ENCODE peak calls at places on chromosomes 12 and 14, in five cellular contexts. One of them, this sample, is unnamed.
A peak's percentile ranks its signal among the peaks of the same experiment; 100 is the strongest.

GRCh38 chr14:99195602-99196309 is 76.2 kb downstream of the BCL11B start:
- DNase-seq in fibroblast of pulmonary artery: no peak
- DNase-seq in AG10803: no peak
- DNase-seq in lower leg skin: no peak
- DNase-seq in BJ: no peak
- DNase-seq in this sample: peak; percentile 52

GRCh38 chr12:117076410-117077372 is 22.5 kb downstream of the TESC start:
- DNase-seq in fibroblast of pulmonary artery: peak; percentile 4
- DNase-seq in AG10803: no peak
- DNase-seq in lower leg skin: no peak
- DNase-seq in BJ: no peak
- DNase-seq in this sample: no peak

GRCh38 chr14:93859957-93860356 is 67.2 kb upstream of the FAM181A start:
- DNase-seq in fibroblast of pulmonary artery: no peak
- DNase-seq in AG10803: no peak
- DNase-seq in lower leg skin: no peak
- DNase-seq in BJ: no peak
- DNase-seq in this sample: no peak

GRCh38 chr14:104803280-104803915 is 2.5 kb downstream of the ZBTB42 start:
- DNase-seq in fibroblast of pulmonary artery: no peak
- DNase-seq in AG10803: no peak
- DNase-seq in lower leg skin: no peak
- DNase-seq in BJ: no peak
- DNase-seq in this sample: no peak

GRCh38 chr14:31283568-31284252 is 76.1 kb upstream of the HECTD1 start:
- DNase-seq in fibroblast of pulmonary artery: no peak
- DNase-seq in AG10803: no peak
- DNase-seq in lower leg skin: no peak
- DNase-seq in BJ: no peak
- DNase-seq in this sample: no peak

GRCh38 chr12:94469522-94469921 is 9.9 kb upstream of the CEP83 start:
- DNase-seq in fibroblast of pulmonary artery: no peak
- DNase-seq in AG10803: no peak
- DNase-seq in lower leg skin: no peak
- DNase-seq in BJ: no peak
- DNase-seq in this sample: no peak

GRCh38 chr14:20609215-20610001 is 18.2 kb upstream of the RNASE12 start:
- DNase-seq in fibroblast of pulmonary artery: peak; percentile 93
- DNase-seq in AG10803: peak; percentile 83
- DNase-seq in lower leg skin: peak; percentile 91
- DNase-seq in BJ: no peak
- DNase-seq in this sample: peak; percentile 60

GRCh38 chr14:70891741-70892140 is 15.5 kb upstream of the PCNX1 start:
- DNase-seq in fibroblast of pulmonary artery: peak; percentile 39
- DNase-seq in AG10803: no peak
- DNase-seq in lower leg skin: no peak
- DNase-seq in BJ: no peak
- DNase-seq in this sample: no peak

GRCh38 chr12:119258149-119258548 is 76.4 kb upstream of the CCDC60 start:
- DNase-seq in fibroblast of pulmonary artery: no peak
- DNase-seq in AG10803: no peak
- DNase-seq in lower leg skin: no peak
- DNase-seq in BJ: no peak
- DNase-seq in this sample: no peak

DNA sequence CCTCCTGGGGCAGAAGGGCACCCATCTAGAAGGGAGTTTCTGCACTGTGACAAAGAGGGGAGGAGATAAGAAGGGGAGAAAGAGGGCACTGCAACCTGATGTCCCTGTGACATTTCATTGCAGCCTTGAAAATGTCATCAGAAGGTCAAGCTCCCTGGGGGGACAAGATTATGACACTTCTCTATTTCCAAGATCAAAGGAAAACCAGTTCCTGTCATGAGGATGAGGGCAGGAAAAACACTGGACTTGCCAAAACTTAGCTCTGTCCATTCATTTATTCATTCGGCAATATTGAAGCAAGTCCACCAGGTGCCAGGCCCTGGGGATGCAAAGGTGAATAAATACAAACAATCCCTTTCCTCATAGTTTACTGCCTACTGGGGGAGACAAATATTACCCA is 138.4 kb upstream of the CDKN3 start:
- DNase-seq in fibroblast of pulmonary artery: no peak
- DNase-seq in AG10803: no peak
- DNase-seq in lower leg skin: no peak
- DNase-seq in BJ: no peak
- DNase-seq in this sample: no peak
- TF ChIP-seq CTCF in fibroblast of pulmonary artery: no peak
- TF ChIP-seq CTCF in AG10803: no peak
- TF ChIP-seq CTCF in lower leg skin: no peak
- TF ChIP-seq CTCF in BJ: no peak
- TF ChIP-seq CTCF in this sample: no peak

DNA sequence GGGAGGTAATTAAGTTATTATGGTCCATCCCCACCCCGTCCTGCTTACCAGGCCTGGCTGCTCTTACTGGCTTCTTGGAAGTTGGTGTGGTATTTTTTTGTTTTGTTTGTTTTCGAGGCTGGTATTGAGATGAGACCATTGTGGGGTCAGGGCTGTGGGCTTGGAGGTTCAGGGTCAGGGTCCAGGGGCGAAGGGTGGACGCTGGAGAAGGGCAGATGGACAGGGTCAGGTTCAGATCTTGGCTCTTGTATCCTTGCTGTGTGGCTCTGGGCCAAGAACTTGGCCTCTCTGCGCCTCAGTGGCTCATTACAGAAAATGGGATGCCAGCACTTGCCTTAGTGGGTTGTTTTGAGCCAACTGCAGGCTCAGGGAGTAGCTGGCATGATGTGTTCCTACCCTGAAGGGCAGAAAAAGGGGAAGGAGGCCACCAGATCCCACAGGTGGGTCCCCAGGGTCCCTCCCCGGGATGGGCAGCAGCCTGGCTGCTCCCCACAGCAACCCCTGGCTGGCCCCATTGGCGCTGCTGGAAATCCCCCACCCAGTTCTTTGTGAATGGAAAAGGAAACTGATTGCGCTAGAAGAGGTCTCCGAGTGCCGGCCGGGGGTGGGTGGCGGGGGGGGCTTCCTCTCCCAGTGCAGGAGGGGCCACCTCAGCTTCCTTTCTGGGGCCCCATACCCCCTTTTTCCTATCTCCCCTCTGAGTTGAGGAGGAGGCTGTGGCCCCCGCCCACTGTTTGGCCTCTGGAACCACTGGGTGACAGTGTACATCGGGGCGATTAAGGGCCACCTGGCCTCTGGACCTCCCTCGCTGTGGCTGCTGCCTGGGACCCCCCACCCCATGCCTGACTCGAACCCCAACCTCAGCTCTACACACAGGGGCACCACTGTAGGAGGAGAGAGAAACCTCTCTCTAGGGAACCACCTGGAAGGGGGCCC is 25.0 kb downstream of the SH2B3 start:
- DNase-seq in fibroblast of pulmonary artery: no peak
- DNase-seq in AG10803: no peak
- DNase-seq in lower leg skin: no peak
- DNase-seq in BJ: no peak
- DNase-seq in this sample: no peak
- H3K4me3 ChIP-seq in fibroblast of pulmonary artery: no peak overlapping the region
- H3K4me3 ChIP-seq in AG10803: no peak overlapping the region
- H3K4me3 ChIP-seq in lower leg skin: no peak overlapping the region
- H3K4me3 ChIP-seq in BJ: no peak overlapping the region
- H3K4me3 ChIP-seq in this sample: no peak overlapping the region

GRCh38 chr12:13957576-13957975 is 23.8 kb downstream of the GRIN2B start:
- DNase-seq in fibroblast of pulmonary artery: no peak
- DNase-seq in AG10803: no peak
- DNase-seq in lower leg skin: no peak
- DNase-seq in BJ: no peak
- DNase-seq in this sample: no peak

GRCh38 chr12:13964666-13965065 is 16.7 kb downstream of the GRIN2B start:
- DNase-seq in fibroblast of pulmonary artery: no peak
- DNase-seq in AG10803: no peak
- DNase-seq in lower leg skin: no peak
- DNase-seq in BJ: no peak
- DNase-seq in this sample: no peak

GRCh38 chr12:13959131-13959734 is 22.2 kb downstream of the GRIN2B start:
- DNase-seq in fibroblast of pulmonary artery: no peak
- DNase-seq in AG10803: no peak
- DNase-seq in lower leg skin: no peak
- DNase-seq in BJ: no peak
- DNase-seq in this sample: no peak

GRCh38 chr12:13961983-13962382 is 19.4 kb downstream of the GRIN2B start:
- DNase-seq in fibroblast of pulmonary artery: no peak
- DNase-seq in AG10803: no peak
- DNase-seq in lower leg skin: no peak
- DNase-seq in BJ: no peak
- DNase-seq in this sample: no peak

DNA sequence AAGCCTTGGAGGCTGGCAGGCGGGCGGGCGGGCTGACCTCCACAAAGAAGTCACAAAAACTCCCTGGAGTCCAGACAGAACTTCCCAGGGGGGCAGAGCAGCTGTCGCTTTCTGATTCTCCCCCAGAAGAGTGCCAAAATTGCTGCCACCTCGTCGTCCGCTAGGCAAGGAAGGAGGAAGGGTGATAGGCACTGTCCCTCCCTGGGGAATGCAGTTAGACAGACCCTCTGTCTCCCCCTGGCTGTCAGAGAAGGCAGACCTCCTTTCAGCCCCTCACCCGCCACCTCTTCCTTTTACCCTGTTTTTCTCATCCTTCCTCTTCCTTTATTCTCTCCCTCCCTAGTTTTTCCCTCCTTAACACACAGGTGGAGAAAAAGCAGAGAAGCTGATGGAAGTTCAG is 18.7 kb downstream of the GRIN2B start:
- DNase-seq in fibroblast of pulmonary artery: no peak
- DNase-seq in AG10803: no peak
- DNase-seq in lower leg skin: no peak
- DNase-seq in BJ: no peak
- DNase-seq in this sample: no peak
- TF ChIP-seq CTCF in fibroblast of pulmonary artery: peak; percentile 8
- TF ChIP-seq CTCF in AG10803: peak; percentile 18
- TF ChIP-seq CTCF in lower leg skin: no peak
- TF ChIP-seq CTCF in BJ: peak; percentile 12
- TF ChIP-seq CTCF in this sample: peak; percentile 74

GRCh38 chr14:91364524-91365270 is 52.9 kb downstream of the CCDC88C start:
- DNase-seq in fibroblast of pulmonary artery: no peak
- DNase-seq in AG10803: no peak
- DNase-seq in lower leg skin: no peak
- DNase-seq in BJ: no peak
- DNase-seq in this sample: no peak
- H3K4me3 ChIP-seq in fibroblast of pulmonary artery: no peak overlapping the region
- H3K4me3 ChIP-seq in AG10803: no peak overlapping the region
- H3K4me3 ChIP-seq in lower leg skin: no peak overlapping the region
- H3K4me3 ChIP-seq in BJ: no peak overlapping the region
- H3K4me3 ChIP-seq in this sample: no peak overlapping the region

GRCh38 chr14:61179776-61180398 is 101.3 kb downstream of the TMEM30B start:
- DNase-seq in fibroblast of pulmonary artery: no peak
- DNase-seq in AG10803: peak; percentile 56
- DNase-seq in lower leg skin: no peak
- DNase-seq in BJ: no peak
- DNase-seq in this sample: no peak
- TF ChIP-seq CTCF in fibroblast of pulmonary artery: no peak
- TF ChIP-seq CTCF in AG10803: no peak
- TF ChIP-seq CTCF in lower leg skin: no peak
- TF ChIP-seq CTCF in BJ: no peak
- TF ChIP-seq CTCF in this sample: no peak

GRCh38 chr12:34215893-34216285 is 193.6 kb downstream of the ALG10 start:
- DNase-seq in fibroblast of pulmonary artery: no peak
- DNase-seq in AG10803: no peak
- DNase-seq in lower leg skin: peak; percentile 66
- DNase-seq in BJ: no peak
- DNase-seq in this sample: no peak

GRCh38 chr12:34217660-34218059 is 195.4 kb downstream of the ALG10 start:
- DNase-seq in fibroblast of pulmonary artery: no peak
- DNase-seq in AG10803: no peak
- DNase-seq in lower leg skin: peak; percentile 56
- DNase-seq in BJ: no peak
- DNase-seq in this sample: no peak

GRCh38 chr12:34215213-34215892 is 193.1 kb downstream of the ALG10 start:
- DNase-seq in fibroblast of pulmonary artery: no peak
- DNase-seq in AG10803: no peak
- DNase-seq in lower leg skin: no peak
- DNase-seq in BJ: no peak
- DNase-seq in this sample: no peak

GRCh38 chr12:34219046-34219770 is 196.9 kb downstream of the ALG10 start:
- DNase-seq in fibroblast of pulmonary artery: no peak
- DNase-seq in AG10803: peak; percentile 17
- DNase-seq in lower leg skin: peak; percentile 71
- DNase-seq in BJ: no peak
- DNase-seq in this sample: no peak

DNA sequence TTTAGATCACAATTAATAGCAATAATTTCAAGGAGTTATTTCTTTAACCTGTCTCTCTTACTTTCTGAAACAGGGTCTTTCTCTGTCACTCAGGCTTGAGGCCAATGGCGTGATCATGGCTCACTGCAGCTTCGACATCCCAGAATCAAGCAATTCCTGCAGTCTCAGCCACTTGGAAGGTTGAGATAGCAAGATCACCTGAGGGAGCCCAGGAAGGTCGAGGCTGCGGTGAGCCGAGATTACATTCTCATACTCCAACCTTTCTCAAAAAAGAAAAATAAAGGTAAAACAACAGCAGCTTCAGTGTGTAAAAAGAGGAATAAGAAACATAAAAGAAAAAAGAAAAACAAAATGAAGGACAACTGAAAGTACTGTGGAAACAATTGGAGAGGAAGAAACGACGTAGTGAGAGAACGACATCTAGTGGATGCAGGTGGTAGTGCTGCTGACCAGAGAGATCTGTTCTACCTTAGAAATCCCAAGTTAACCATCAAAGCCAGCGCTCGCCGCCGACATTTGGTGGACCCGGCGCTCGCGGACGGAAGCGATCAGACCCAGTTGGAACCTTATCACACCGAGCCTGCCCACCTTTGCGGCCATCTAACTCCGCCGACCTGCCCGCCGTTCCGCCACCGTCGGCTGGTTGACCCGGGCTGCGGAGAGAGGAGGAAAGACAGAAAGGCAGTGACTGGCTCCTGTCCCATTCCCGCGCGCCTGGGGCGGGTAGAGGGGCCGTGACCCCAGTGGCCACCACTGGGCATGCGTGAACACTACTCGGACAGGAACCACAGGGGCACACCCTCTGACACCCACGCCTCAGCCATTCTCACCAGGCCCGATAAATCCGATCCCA is 196.1 kb downstream of the ALG10 start:
- DNase-seq in fibroblast of pulmonary artery: peak; percentile 72
- DNase-seq in AG10803: peak; percentile 40
- DNase-seq in lower leg skin: peak; percentile 85
- DNase-seq in BJ: no peak
- DNase-seq in this sample: peak; percentile 31
- H3K4me3 ChIP-seq in fibroblast of pulmonary artery: no peak overlapping the region
- H3K4me3 ChIP-seq in AG10803: no peak overlapping the region
- H3K4me3 ChIP-seq in lower leg skin: no peak overlapping the region
- H3K4me3 ChIP-seq in BJ: peak overlapping the region; percentile 16
- H3K4me3 ChIP-seq in this sample: peak overlapping the region; percentile 55